ENCODE peak calls at places on chromosomes 16 and 17, in eight cellular contexts. B is AG10803, R is tibial artery, D is transverse colon, Z is cardiac muscle cell, K is fibroblast of lung, X is fibroblast of pulmonary artery, Y is psoas muscle. N is an unnamed sample.

GRCh38 chr16:75227361-75228142 is 8.8 kb downstream of the CTRB1 start:
- DNase-seq in D (no peak), R (peak; percentile 64), X (no peak), Z (no peak), K (no peak), Y (peak; percentile 47), B (no peak), N (no peak)

GRCh38 chr16:14303654-14304394 is 232.7 kb downstream of the MRTFB start:
- DNase-seq in R (peak; percentile 85), K (no peak), Y (peak; percentile 73), X (no peak), B (no peak), Z (no peak), D (peak; percentile 27), N (no peak)

GRCh38 chr17:8994319-8994718 is 27.0 kb upstream of the NTN1 start:
- DNase-seq in X (peak; percentile 54), R (peak; percentile 74), D (peak; percentile 59), Z (peak; percentile 58), Y (peak; percentile 61), K (peak; percentile 31), B (peak; percentile 45), N (peak; percentile 81)

GRCh38 chr17:67272312-67273050 is 27.5 kb upstream of the HELZ start:
- DNase-seq in D (no peak), B (no peak), Y (no peak), Z (peak; percentile 25), X (no peak), R (no peak), K (no peak), N (no peak)

GRCh38 chr16:86990451-86990850 is 326.7 kb downstream of the C16orf95 start:
- DNase-seq in Y (no peak), D (no peak), Z (no peak), K (no peak), X (no peak), R (no peak), B (no peak), N (no peak)

GRCh38 chr16:81790277-81790676 is 11.2 kb downstream of the PLCG2 start:
- DNase-seq in Y (no peak), D (no peak), R (no peak), K (no peak), Z (no peak), B (no peak), X (no peak), N (no peak)

GRCh38 chr17:33112763-33113162 is 121.1 kb downstream of the SPACA3 start:
- DNase-seq in D (no peak), K (peak; percentile 2), Z (no peak), Y (no peak), R (no peak), X (peak; percentile 0), B (peak; percentile 37), N (no peak)

GRCh38 chr16:72172105-72173034 is at the start of gene PMFBP1:
- DNase-seq in R (no peak), B (peak; percentile 66), K (peak; percentile 60), Z (peak; percentile 87), X (peak; percentile 94), Y (no peak), D (peak; percentile 18), N (no peak)

GRCh38 chr17:27294689-27295630 is 1.0 kb downstream of the WSB1 start:
- DNase-seq in Z (peak; percentile 94), K (peak; percentile 94), D (peak; percentile 76), X (peak; percentile 94), Y (no peak), B (peak; percentile 84), R (peak; percentile 83), N (no peak)

GRCh38 chr17:72510454-72511016 is 389.7 kb downstream of the SOX9 start:
- DNase-seq in D (no peak), Y (no peak), R (no peak), Z (peak; percentile 19), B (peak; percentile 8), X (no peak), K (peak; percentile 46), N (no peak)

GRCh38 chr16:11032922-11033291 is 88.5 kb downstream of the CLEC16A start:
- DNase-seq in Y (peak; percentile 67), K (peak; percentile 97), X (peak; percentile 82), B (peak; percentile 85), D (peak; percentile 26), R (peak; percentile 76), Z (peak; percentile 88), N (no peak)

GRCh38 chr16:62041401-62041800 is 5.2 kb upstream of the CDH8 start:
- DNase-seq in X (peak; percentile 49), B (peak; percentile 47), D (no peak), R (no peak), Z (peak; percentile 3), K (no peak), Y (no peak), N (no peak)

GRCh38 chr17:79455636-79456035 is 155.2 kb downstream of the RBFOX3 start:
- DNase-seq in K (no peak), R (no peak), B (no peak), Z (no peak), Y (no peak), X (no peak), D (no peak), N (no peak)

GRCh38 chr17:64028874-64029464 is 8.5 kb upstream of the ICAM2 start:
- DNase-seq in B (peak; percentile 66), D (peak; percentile 72), Y (peak; percentile 75), R (no peak), Z (peak; percentile 77), K (peak; percentile 73), X (peak; percentile 80), N (no peak)

GRCh38 chr16:27677300-27677699 is 127.4 kb downstream of the KATNIP start:
- DNase-seq in R (no peak), X (peak; percentile 30), K (peak; percentile 5), Y (no peak), D (no peak), Z (peak; percentile 2), B (no peak), N (no peak)

GRCh38 chr17:59964455-59965328 is at the start of gene RNFT1:
- DNase-seq in Y (peak; percentile 95), Z (peak; percentile 92), B (peak; percentile 75), D (peak; percentile 95), K (peak; percentile 79), R (peak; percentile 93), X (peak; percentile 84), N (peak; percentile 92)

GRCh38 chr17:2192367-2193028 is 111.1 kb downstream of the SMG6 start:
- DNase-seq in B (peak; percentile 98), K (peak; percentile 85), R (no peak), X (peak; percentile 95), D (peak; percentile 19), Y (no peak), Z (peak; percentile 97), N (no peak)

GRCh38 chr17:64081802-64082799 is 47.8 kb downstream of the ERN1 start:
- DNase-seq in Y (no peak), R (no peak), Z (peak; percentile 82), X (peak; percentile 81), D (peak; percentile 34), B (peak; percentile 91), K (peak; percentile 86), N (no peak)

GRCh38 chr16:88831838-88832237 is 20.1 kb upstream of the APRT start:
- DNase-seq in R (no peak), Z (no peak), B (no peak), X (no peak), K (no peak), Y (no peak), D (no peak), N (no peak)

GRCh38 chr16:88374736-88375135 is 8.0 kb upstream of the ZNF469 start:
- DNase-seq in D (no peak), R (peak; percentile 41), Y (peak; percentile 19), X (no peak), Z (no peak), K (no peak), B (no peak), N (no peak)

GRCh38 chr17:75067856-75068255 is 19.9 kb upstream of the SLC16A5 start:
- DNase-seq in K (no peak), B (no peak), Z (no peak), X (no peak), R (no peak), D (no peak), Y (no peak), N (no peak)

GRCh38 chr16:67544844-67545664 is 16.4 kb downstream of the RIPOR1 start:
- DNase-seq in Y (peak; percentile 47), Z (no peak), D (no peak), B (no peak), X (no peak), K (no peak), R (no peak), N (no peak)

DNA sequence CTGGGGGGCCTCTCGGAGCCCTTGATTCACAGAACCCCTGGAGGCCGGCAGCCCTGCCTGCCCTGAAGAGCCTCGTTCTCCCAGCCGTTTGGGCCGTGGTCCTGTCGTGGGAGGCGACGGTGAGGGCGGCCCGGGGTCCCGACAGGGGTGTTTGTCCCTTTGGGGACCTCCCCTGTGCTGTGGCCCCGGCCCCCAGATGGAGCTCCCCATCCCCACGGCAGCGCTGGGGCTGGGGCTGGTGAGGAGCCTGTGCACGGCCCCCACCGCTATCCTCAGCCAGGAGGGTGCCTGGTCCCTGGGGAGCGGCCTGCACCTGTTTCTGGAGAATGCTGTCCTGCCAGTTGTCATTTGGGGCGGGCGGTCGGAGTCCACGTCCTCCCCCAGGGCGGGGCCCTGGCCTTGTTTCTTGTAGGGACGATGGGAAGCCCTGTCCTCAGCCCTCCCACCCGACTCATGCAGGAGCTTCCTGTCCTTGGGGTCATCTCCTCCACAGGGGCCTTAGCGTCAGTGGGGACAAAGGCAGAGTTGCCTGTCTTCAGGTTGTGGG is 6.7 kb downstream of the CAPN15 start:
- DNase-seq in B (no peak), K (no peak), Y (peak; percentile 90), Z (no peak), X (no peak), R (no peak), D (peak; percentile 87), N (no peak)
- TF ChIP-seq CTCF in B (no peak), K (no peak), Y (no peak), Z (no peak), X (no peak), R (no peak), D (no peak), N (no peak)

GRCh38 chr17:5399767-5400166 is 19.7 kb downstream of the NUP88 start:
- DNase-seq in Y (no peak), K (peak; percentile 44), Z (no peak), X (no peak), B (no peak), D (no peak), R (no peak), N (no peak)
- TF ChIP-seq CTCF in Y (no peak), K (no peak), Z (no peak), X (no peak), B (no peak), D (no peak), R (no peak), N (no peak)

DNA sequence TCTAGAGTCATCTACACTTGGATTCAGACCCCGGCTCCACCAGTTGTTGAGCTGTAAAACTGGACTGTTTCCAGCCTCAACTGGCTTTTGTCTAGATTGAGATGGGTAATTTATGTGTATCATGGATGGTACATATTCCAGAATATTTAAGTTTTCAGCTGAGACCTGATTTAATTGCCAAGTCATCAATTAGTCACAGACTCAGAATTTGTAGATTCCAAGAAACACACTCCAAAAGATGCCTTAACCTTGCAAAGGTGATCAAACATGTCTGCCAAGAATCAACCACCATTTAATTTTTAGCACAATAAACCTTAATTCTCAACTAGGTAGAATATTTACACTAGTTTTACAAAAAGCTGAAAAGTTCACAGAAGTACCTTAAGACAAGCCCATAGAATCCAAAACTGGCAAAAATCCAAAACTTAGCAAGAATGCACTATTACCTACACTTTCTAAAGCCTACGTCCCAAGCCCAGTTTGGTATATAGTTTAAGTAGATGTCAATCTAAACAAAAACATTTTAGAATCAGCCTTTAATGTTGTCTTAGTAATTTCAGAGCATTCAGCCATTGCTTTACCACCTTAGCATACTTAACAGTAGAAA is 17.7 kb downstream of the SIAH1 start:
- DNase-seq in Y (no peak), D (no peak), R (no peak), B (no peak), Z (no peak), K (no peak), X (no peak), N (no peak)
- TF ChIP-seq CTCF in Y (no peak), D (no peak), R (no peak), B (no peak), Z (no peak), K (no peak), X (no peak), N (no peak)

GRCh38 chr17:7720125-7720524 is 2.6 kb downstream of the DNAH2 start:
- DNase-seq in R (no peak), K (no peak), D (no peak), B (no peak), Z (no peak), Y (no peak), X (no peak), N (no peak)
- TF ChIP-seq CTCF in R (no peak), K (no peak), D (no peak), B (no peak), Z (no peak), Y (no peak), X (no peak), N (no peak)